ENCODE peak calls at places on chromosomes 12 and 14, in six cellular contexts. M is astrocyte of the spinal cord, X is lung, P is sciatic nerve, W is DMS79, Y is HCEC 1CT. D is an unnamed sample.

GRCh38 chr14:36449903-36450302 is 70.1 kb downstream of the NKX2-1 start:
- DNase-seq in W (no peak), X (no peak), P (no peak), M (no peak), Y (no peak), D (no peak)

GRCh38 chr12:123540899-123541662 is 7.6 kb upstream of the RILPL1 start:
- DNase-seq in M (no peak), W (no peak), X (no peak), Y (no peak), P (no peak), D (no peak)

GRCh38 chr12:125247477-125247876 is 182.2 kb downstream of the AACS start:
- DNase-seq in X (no peak), Y (no peak), P (no peak), M (no peak), W (no peak), D (no peak)

GRCh38 chr14:71555654-71556559 is 376.3 kb upstream of the RGS6 start:
- DNase-seq in M (no peak), Y (peak; percentile 49), P (no peak), X (no peak), W (no peak), D (peak; percentile 15)

GRCh38 chr14:59130472-59130871 is 58.0 kb upstream of the DAAM1 start:
- DNase-seq in X (no peak), W (no peak), P (no peak), M (no peak), Y (no peak), D (no peak)

GRCh38 chr14:92555440-92556111 is 42.0 kb downstream of the RIN3 start:
- DNase-seq in P (no peak), W (no peak), X (no peak), M (no peak), Y (no peak), D (no peak)

GRCh38 chr12:64004639-64005038 is 160.1 kb downstream of the SRGAP1 start:
- DNase-seq in P (no peak), W (no peak), M (peak; percentile 43), X (no peak), Y (peak; percentile 83), D (no peak)

GRCh38 chr12:13342971-13343370 is 146.4 kb downstream of the EMP1 start:
- DNase-seq in W (no peak), P (no peak), Y (no peak), M (peak; percentile 58), X (no peak), D (no peak)

GRCh38 chr12:53987748-53988147 is 2.8 kb downstream of the HOXC10 start:
- DNase-seq in W (no peak), M (no peak), P (no peak), Y (no peak), X (no peak), D (no peak)

GRCh38 chr14:90611936-90612335 is 204.3 kb downstream of the TTC7B start:
- DNase-seq in W (no peak), Y (no peak), X (no peak), P (no peak), M (no peak), D (no peak)

GRCh38 chr14:96049932-96050331 is 10.8 kb downstream of the C14orf132 start:
- DNase-seq in X (no peak), M (no peak), Y (no peak), W (no peak), P (no peak), D (no peak)

GRCh38 chr14:81390706-81391105 is 9.4 kb downstream of the STON2 start:
- DNase-seq in X (no peak), Y (no peak), M (no peak), P (no peak), W (no peak), D (no peak)

GRCh38 chr14:98167253-98167652 is 1104.7 kb downstream of the BCL11B start:
- DNase-seq in Y (no peak), X (no peak), M (no peak), W (no peak), P (no peak), D (no peak)

GRCh38 chr14:88879016-88879415 is 54.6 kb downstream of the TTC8 start:
- DNase-seq in Y (peak; percentile 70), M (peak; percentile 82), P (no peak), W (no peak), X (no peak), D (no peak)

GRCh38 chr14:95356245-95356850 is 36.6 kb upstream of the CLMN start:
- DNase-seq in W (no peak), X (no peak), P (no peak), M (no peak), Y (no peak), D (no peak)

GRCh38 chr14:105333020-105333490 is 18.5 kb downstream of the PACS2 start:
- DNase-seq in Y (no peak), P (no peak), W (no peak), X (no peak), M (no peak), D (no peak)

GRCh38 chr14:50741571-50741970 is 73.5 kb upstream of the SAV1 start:
- DNase-seq in Y (peak; percentile 44), P (no peak), X (no peak), W (no peak), M (peak; percentile 59), D (no peak)

GRCh38 chr12:452667-453210 is 7.0 kb upstream of the B4GALNT3 start:
- DNase-seq in M (no peak), X (no peak), Y (no peak), P (peak; percentile 66), W (no peak), D (peak; percentile 59)

GRCh38 chr12:88036368-88036965 is 7.3 kb upstream of the C12orf50 start:
- DNase-seq in X (no peak), M (peak; percentile 14), Y (peak; percentile 68), W (no peak), P (no peak), D (no peak)

D was measured in memory B cell.